ENCODE peak calls at places on chromosome 13, in six cellular contexts. E, R, V, D, G and P are unnamed samples. For H3K4me1, the result is how much of the 10 kb centered on the place peaks cover.

GRCh38 chr13:41352935-41353801 is 42.1 kb downstream of the NAA16 start:
- DNase-seq in E (no peak), R (no peak), V (peak), D (peak), G (peak), P (no peak)

GRCh38 chr13:104810242-104810641 is 1725.2 kb downstream of the EFNB2 start:
- DNase-seq in E (no peak), R (no peak), V (no peak), D (no peak), G (no peak), P (no peak)

GRCh38 chr13:112567161-112567862 is 20.6 kb downstream of the TUBGCP3 start:
- DNase-seq in E (no peak), R (no peak), V (no peak), D (no peak), G (no peak), P (no peak)

GRCh38 chr13:23789576-23790346 is 99.4 kb downstream of the MIPEP start:
- DNase-seq in E (no peak), R (no peak), V (no peak), D (no peak), G (no peak), P (no peak)

GRCh38 chr13:114219406-114219805 is 15.3 kb upstream of the CDC16 start:
- DNase-seq in E (no peak), R (no peak), V (no peak), D (peak), G (no peak), P (no peak)

GRCh38 chr13:29479716-29480492 is 115.6 kb downstream of the SLC7A1 start:
- DNase-seq in E (no peak), R (no peak), V (no peak), D (no peak), G (peak), P (no peak)

GRCh38 chr13:29434217-29434940 is 161.1 kb downstream of the SLC7A1 start:
- DNase-seq in E (no peak), R (no peak), V (no peak), D (no peak), G (no peak), P (no peak)

GRCh38 chr13:74871671-74872070 is 610.3 kb downstream of the TBC1D4 start:
- DNase-seq in E (no peak), R (no peak), V (no peak), D (peak), G (no peak), P (no peak)

GRCh38 chr13:80030491-80030890 is 310.4 kb downstream of the SPRY2 start:
- DNase-seq in E (no peak), R (no peak), V (no peak), D (peak), G (peak), P (no peak)

GRCh38 chr13:113005997-113006396 is 37.0 kb downstream of the MCF2L start:
- DNase-seq in E (no peak), R (no peak), V (no peak), D (no peak), G (no peak), P (no peak)

GRCh38 chr13:51944428-51944827 is 66.8 kb downstream of the ATP7B start:
- DNase-seq in E (no peak), R (no peak), V (no peak), D (no peak), G (no peak), P (no peak)

GRCh38 chr13:49370390-49370789 is 73.5 kb downstream of the CAB39L start:
- DNase-seq in E (no peak), R (no peak), V (no peak), D (no peak), G (no peak), P (no peak)

GRCh38 chr13:108968566-108968965 is 339.2 kb downstream of the MYO16 start:
- DNase-seq in E (no peak), R (no peak), V (no peak), D (no peak), G (no peak), P (no peak)

GRCh38 chr13:40061466-40062450 is 406.3 kb downstream of the COG6 start:
- DNase-seq in E (no peak), R (no peak), V (no peak), D (no peak), G (no peak), P (no peak)

GRCh38 chr13:40063278-40063698 is 407.8 kb downstream of the COG6 start:
- DNase-seq in E (no peak), R (no peak), V (no peak), D (no peak), G (no peak), P (no peak)

GRCh38 chr13:40064154-40064713 is 408.8 kb downstream of the COG6 start:
- DNase-seq in E (no peak), R (no peak), V (no peak), D (peak), G (no peak), P (no peak)

GRCh38 chr13:40063743-40064142 is 408.3 kb downstream of the COG6 start:
- DNase-seq in E (peak), R (no peak), V (no peak), D (no peak), G (no peak), P (no peak)

GRCh38 chr13:40064723-40065122 is 409.3 kb downstream of the COG6 start:
- DNase-seq in E (no peak), R (no peak), V (no peak), D (peak), G (no peak), P (no peak)
- H3K4me1 ChIP-seq in E (half or more), R (under half), V (under half), D (under half), G (under half), P (under half)

GRCh38 chr13:25171517-25172302 is at the start of gene AMER2:
- DNase-seq in E (no peak), R (no peak), V (no peak), D (peak), G (peak), P (no peak)
- H3K4me3 ChIP-seq in E (peak), R (peak), V (no peak), D (peak), G (peak), P (peak)

DNA sequence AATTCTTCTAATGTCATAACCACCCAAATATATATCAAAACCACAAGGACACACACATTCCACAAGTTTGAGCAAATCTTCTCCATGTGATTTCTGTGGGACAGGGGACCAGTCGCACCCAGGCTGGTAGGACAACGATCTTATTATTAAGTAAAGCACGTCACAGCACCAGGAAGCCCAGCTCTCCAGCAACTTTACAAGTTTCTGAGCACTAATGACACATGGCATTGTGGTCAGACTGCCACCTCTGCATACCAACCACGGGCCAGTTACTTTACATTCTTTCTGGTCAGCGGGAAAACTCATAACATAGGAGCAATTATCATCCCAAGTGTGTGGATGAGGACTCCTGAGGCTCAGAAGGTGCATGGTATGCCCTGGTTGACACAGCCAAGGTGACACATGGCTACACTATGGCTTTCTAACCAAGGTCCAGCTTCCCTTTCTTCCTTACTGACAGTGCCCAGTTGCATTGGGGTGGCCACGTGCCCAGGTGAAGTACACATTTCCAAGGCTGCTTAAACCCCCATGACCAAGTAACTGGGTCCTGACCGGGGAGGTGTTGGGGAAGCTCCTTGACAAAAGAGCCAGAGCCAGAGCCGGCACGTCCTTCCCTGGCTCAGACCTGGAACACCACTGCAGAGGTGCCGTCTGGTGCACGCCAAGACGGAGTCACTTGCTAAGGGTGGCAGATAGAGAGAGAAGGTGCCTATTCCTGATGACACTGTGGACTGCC is 27.4 kb downstream of the LATS2 start:
- DNase-seq in E (peak), R (no peak), V (no peak), D (no peak), G (no peak), P (no peak)
- TF ChIP-seq POLR2AphosphoS5 in E (no peak), R (peak), V (no peak), D (no peak), G (no peak), P (no peak)

GRCh38 chr13:73056054-73056962 is 2.5 kb upstream of the KLF5 start:
- DNase-seq in E (no peak), R (no peak), V (no peak), D (peak), G (no peak), P (no peak)

GRCh38 chr13:73059460-73060250 is 850 bp downstream of the KLF5 start:
- DNase-seq in E (peak), R (no peak), V (peak), D (peak), G (peak), P (peak)

GRCh38 chr13:73058741-73059459 is at the start of gene KLF5:
- DNase-seq in E (peak), R (peak), V (peak), D (peak), G (peak), P (peak)

GRCh38 chr13:73057284-73058025 is 1.4 kb upstream of the KLF5 start:
- DNase-seq in E (no peak), R (no peak), V (no peak), D (no peak), G (no peak), P (no peak)

GRCh38 chr13:73058432-73058740 is 419 bp upstream of the KLF5 start:
- DNase-seq in E (no peak), R (no peak), V (no peak), D (no peak), G (no peak), P (no peak)
- H3K4me1 ChIP-seq in E (under half), R (under half), V (under half), D (under half), G (under half), P (under half)